ENCODE peak calls at places on chromosome 9, in nine cellular contexts. O, I, V, D, Z, S, A, H and N are unnamed samples.

GRCh38 chr9:14153310-14153720 is 160.6 kb downstream of the NFIB start:
- DNase-seq in O (no peak), I (no peak), V (no peak), D (no peak), Z (no peak), S (no peak), A (no peak), H (no peak), N (no peak)

GRCh38 chr9:114456929-114457328 is 48.3 kb downstream of the WHRN start:
- DNase-seq in O (no peak), I (no peak), V (no peak), D (no peak), Z (no peak), S (no peak), A (no peak), H (no peak), N (no peak)

GRCh38 chr9:18442629-18443491 is 31.1 kb upstream of the ADAMTSL1 start:
- DNase-seq in O (peak), I (peak), V (peak), D (no peak), Z (peak), S (peak), A (peak), H (peak), N (peak)

GRCh38 chr9:18238752-18239151 is 235.2 kb upstream of the ADAMTSL1 start:
- DNase-seq in O (peak), I (no peak), V (no peak), D (no peak), Z (peak), S (no peak), A (no peak), H (no peak), N (peak)

GRCh38 chr9:115883467-115884329 is 269.9 kb upstream of the PAPPA start:
- DNase-seq in O (peak), I (no peak), V (no peak), D (no peak), Z (peak), S (no peak), A (no peak), H (no peak), N (peak)

GRCh38 chr9:20513126-20513913 is 109.0 kb downstream of the MLLT3 start:
- DNase-seq in O (no peak), I (no peak), V (no peak), D (no peak), Z (no peak), S (no peak), A (no peak), H (no peak), N (peak)

GRCh38 chr9:106450549-106450948 is 412.4 kb upstream of the ZNF462 start:
- DNase-seq in O (no peak), I (no peak), V (no peak), D (no peak), Z (peak), S (no peak), A (no peak), H (no peak), N (no peak)

GRCh38 chr9:79312686-79313421 is 258.9 kb upstream of the TLE4 start:
- DNase-seq in O (no peak), I (no peak), V (no peak), D (no peak), Z (no peak), S (no peak), A (no peak), H (no peak), N (no peak)

GRCh38 chr9:129139233-129139992 is 28.2 kb downstream of the PTPA start:
- DNase-seq in O (peak), I (peak), V (peak), D (no peak), Z (peak), S (peak), A (peak), H (peak), N (peak)

GRCh38 chr9:89750117-89750551 is 145.3 kb downstream of the GADD45G start:
- DNase-seq in O (no peak), I (no peak), V (no peak), D (no peak), Z (no peak), S (no peak), A (no peak), H (no peak), N (no peak)

GRCh38 chr9:125815568-125815967 is 68.4 kb downstream of the PBX3 start:
- DNase-seq in O (peak), I (no peak), V (no peak), D (no peak), Z (no peak), S (no peak), A (no peak), H (no peak), N (peak)

GRCh38 chr9:13688223-13688989 is 408.9 kb upstream of the MPDZ start:
- DNase-seq in O (peak), I (no peak), V (no peak), D (no peak), Z (no peak), S (no peak), A (no peak), H (no peak), N (no peak)

GRCh38 chr9:16121593-16121992 is 568.8 kb downstream of the CCDC171 start:
- DNase-seq in O (peak), I (no peak), V (no peak), D (no peak), Z (peak), S (no peak), A (no peak), H (no peak), N (peak)

GRCh38 chr9:80787636-80788035 is 901.7 kb downstream of the TLE1 start:
- DNase-seq in O (peak), I (no peak), V (no peak), D (no peak), Z (no peak), S (no peak), A (no peak), H (no peak), N (no peak)

GRCh38 chr9:126150411-126151030 is 176.1 kb upstream of the MVB12B start:
- DNase-seq in O (no peak), I (no peak), V (no peak), D (peak), Z (no peak), S (no peak), A (no peak), H (no peak), N (no peak)

GRCh38 chr9:105911104-105911911 is 217.0 kb downstream of the TMEM38B start:
- DNase-seq in O (no peak), I (no peak), V (no peak), D (no peak), Z (peak), S (no peak), A (no peak), H (no peak), N (peak)